ENCODE peak calls at places on chromosomes 6 and 20, in four cellular contexts. U, O, G and V are unnamed samples.

GRCh38 chr20:4713401-4713800 is 8.3 kb upstream of the PRND start:
- DNase-seq in O (no peak), U (no peak), G (no peak), V (peak; percentile 79)

GRCh38 chr6:159013229-159013628 is 13.2 kb upstream of the RSPH3 start:
- DNase-seq in U (no peak), O (no peak), G (no peak), V (no peak)

GRCh38 chr20:33475381-33476160 is 14.3 kb upstream of the CBFA2T2 start:
- DNase-seq in U (no peak), G (no peak), O (peak; percentile 25), V (no peak)

GRCh38 chr20:48283470-48284110 is 498.3 kb upstream of the SULF2 start:
- DNase-seq in U (no peak), O (no peak), G (no peak), V (no peak)

GRCh38 chr20:51902933-51903332 is 100.6 kb upstream of the SALL4 start:
- DNase-seq in G (no peak), O (no peak), U (no peak), V (no peak)

GRCh38 chr6:3333263-3333662 is 74.5 kb downstream of the PSMG4 start:
- DNase-seq in O (peak; percentile 34), U (peak; percentile 69), G (no peak), V (no peak)

GRCh38 chr6:2275207-2275891 is 29.9 kb upstream of the GMDS start:
- DNase-seq in U (no peak), O (no peak), G (no peak), V (no peak)

GRCh38 chr6:142374965-142375733 is 73.3 kb downstream of the ADGRG6 start:
- DNase-seq in U (no peak), G (no peak), O (no peak), V (peak; percentile 85)

GRCh38 chr6:115982453-115982852 is 78.2 kb downstream of the FRK start:
- DNase-seq in O (no peak), G (no peak), U (no peak), V (no peak)
- TF ChIP-seq EGR1 in O (no peak), G (no peak), U (no peak), V (no peak)

GRCh38 chr20:49283703-49284625 is 6.1 kb upstream of the ZNFX1 start:
- DNase-seq in U (no peak), O (peak; percentile 14), G (no peak), V (no peak)

GRCh38 chr20:49285233-49285668 is 7.4 kb upstream of the ZNFX1 start:
- DNase-seq in O (no peak), U (no peak), G (no peak), V (no peak)

GRCh38 chr20:49283176-49283702 is 5.4 kb upstream of the ZNFX1 start:
- DNase-seq in G (no peak), U (no peak), O (peak; percentile 14), V (no peak)

GRCh38 chr20:49285813-49286494 is 8.1 kb upstream of the ZNFX1 start:
- DNase-seq in G (no peak), O (no peak), U (no peak), V (no peak)

DNA sequence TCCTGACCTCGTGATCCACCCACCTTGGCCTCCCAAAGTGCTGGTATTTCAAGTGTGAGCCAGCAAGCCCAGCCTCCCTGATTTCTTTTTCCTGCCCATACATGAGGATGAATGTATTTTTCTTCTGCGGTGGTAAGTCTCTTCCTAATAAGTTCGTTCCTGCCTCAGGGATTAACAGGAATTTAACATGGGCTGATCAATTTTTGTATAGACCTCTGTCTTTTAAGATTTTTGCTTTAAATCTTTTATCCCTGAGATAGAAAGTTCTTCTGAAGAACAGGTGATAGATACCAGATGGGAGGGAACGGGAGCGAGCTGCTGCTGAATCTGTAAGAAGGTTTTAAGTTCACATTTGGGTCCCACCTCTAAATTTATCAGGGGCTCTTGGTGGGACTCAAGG is 7.0 kb upstream of the ZNFX1 start:
- DNase-seq in G (no peak), U (no peak), O (no peak), V (no peak)
- H3K9me3 ChIP-seq in G (no peaks in the 10 kb centered on the region), U (peaks cover 41% of the 10 kb centered on the region), O (peaks cover 2% of the 10 kb centered on the region), V (no peaks in the 10 kb centered on the region)

DNA sequence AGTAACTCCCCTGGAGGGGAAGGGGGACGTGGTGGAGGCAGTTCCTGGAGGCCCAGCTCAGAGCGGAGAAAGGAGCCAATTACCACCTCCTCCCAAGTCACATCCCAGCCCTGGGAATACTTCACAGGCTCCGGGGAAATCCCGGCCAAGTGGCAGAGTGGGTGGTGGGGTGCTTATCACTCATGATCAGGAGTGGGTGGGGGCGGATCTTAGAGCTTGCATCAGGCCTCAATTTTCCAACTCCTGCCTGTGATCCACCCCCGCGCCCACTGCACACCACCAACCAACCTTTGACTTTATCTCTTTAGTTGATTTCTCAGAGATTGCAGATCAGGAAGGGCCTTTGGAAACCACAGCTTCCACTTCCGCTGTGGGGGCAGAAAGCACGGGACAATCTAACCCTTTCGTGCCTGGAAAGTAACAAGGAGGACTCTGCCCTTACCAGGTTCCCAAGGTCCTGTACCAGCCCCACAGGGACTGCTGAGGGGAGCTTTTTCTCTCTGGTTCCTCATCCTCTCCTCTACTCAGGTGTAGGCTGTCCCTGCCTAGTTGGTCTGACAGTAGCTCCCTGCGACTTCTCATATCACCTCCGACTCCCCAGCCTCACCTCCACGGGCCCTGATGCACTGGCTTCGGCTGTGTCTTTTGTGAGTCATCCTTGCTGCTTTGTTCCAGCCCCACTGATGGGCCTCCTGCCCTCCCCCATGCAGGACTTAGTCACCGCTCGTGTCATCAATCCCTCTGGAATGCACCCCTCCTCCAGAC is 24.9 kb upstream of the IER3 start:
- DNase-seq in U (no peak), O (peak; percentile 90), G (no peak), V (peak; percentile 96)
- TF ChIP-seq EGR1 in U (no peak), O (peak; percentile 99), G (no peak), V (no peak)

DNA sequence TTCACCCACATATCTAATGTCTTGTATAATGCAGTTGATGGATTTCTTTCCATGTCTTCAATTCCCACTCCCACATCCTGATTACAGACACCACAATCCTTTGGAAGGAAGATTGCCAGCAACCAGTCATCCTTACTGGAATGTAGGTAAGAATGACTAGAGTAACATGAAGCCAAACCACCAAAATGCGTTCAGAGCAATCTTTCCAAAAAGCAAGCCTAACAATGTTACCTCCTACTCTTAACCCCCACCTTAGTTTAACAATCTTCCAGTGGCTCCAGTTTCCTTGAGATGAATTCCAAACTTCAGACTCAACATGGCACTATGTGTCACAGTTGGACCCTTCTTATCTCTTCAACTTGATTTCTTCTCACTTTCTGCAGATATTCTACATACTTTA is 685.6 kb downstream of the DOK5 start:
- DNase-seq in O (no peak), G (no peak), U (no peak), V (no peak)
- H3K9me3 ChIP-seq in O (no peaks in the 10 kb centered on the region), G (no peaks in the 10 kb centered on the region), U (no peaks in the 10 kb centered on the region), V (peaks cover 33% of the 10 kb centered on the region)

GRCh38 chr6:111713196-111713705 is 107.6 kb upstream of the TRAF3IP2 start:
- DNase-seq in U (no peak), O (no peak), G (no peak), V (no peak)
- TF ChIP-seq EGR1 in U (no peak), O (no peak), G (no peak), V (no peak)

DNA sequence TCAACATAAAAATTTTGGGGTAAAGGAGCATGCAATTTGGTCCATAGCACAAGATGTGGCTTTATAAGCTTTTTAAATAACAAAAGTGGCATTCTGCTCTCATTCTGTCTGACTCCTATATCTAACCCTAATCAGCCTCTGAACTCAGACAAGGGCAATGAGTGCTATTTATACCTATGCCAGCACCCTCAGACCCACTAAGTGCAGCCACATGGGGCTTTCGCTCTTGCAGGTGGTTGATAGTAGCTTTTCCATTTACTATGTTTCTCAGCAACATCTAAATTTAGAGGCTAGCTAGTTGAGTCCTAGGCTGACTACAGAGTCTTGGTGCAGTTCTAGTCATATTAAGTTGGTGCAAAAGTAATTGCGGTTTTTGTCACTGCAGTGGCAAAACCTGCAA is 217.1 kb upstream of the THBS2 start:
- DNase-seq in U (no peak), G (no peak), O (no peak), V (no peak)
- H3K9me3 ChIP-seq in U (peaks cover 2% of the 10 kb centered on the region), G (peaks cover 39% of the 10 kb centered on the region), O (no peaks in the 10 kb centered on the region), V (peaks cover 3% of the 10 kb centered on the region)